ENCODE peak calls at places on chromosomes 4 and X, in four cellular contexts. F is stimulated activated CD8-positive, alpha-beta memory T cell treated with anti-CD3 and anti-CD28 coated beads, Interleukin-4, amount 100 ng/mL, for 4 hours; I is kidney epithelial cell; J is H7. O is an unnamed sample.

GRCh38 chr4:107044170-107044569 is 8.1 kb upstream of the DKK2 start:
- DNase-seq in F (no peak), J (no peak), I (no peak), O (no peak)

GRCh38 chrX:11143931-11144678 is 33.0 kb downstream of the HCCS start:
- DNase-seq in J (peak), F (no peak), I (peak), O (no peak)

GRCh38 chrX:819684-820083 is 189.1 kb downstream of the SHOX start:
- DNase-seq in I (no peak), J (no peak), F (no peak), O (no peak)

GRCh38 chr4:152185786-152186540 is 349.9 kb downstream of the FBXW7 start:
- DNase-seq in F (no peak), J (no peak), I (no peak), O (no peak)

GRCh38 chrX:153633607-153634180 is 13.3 kb upstream of the DUSP9 start:
- DNase-seq in F (no peak), I (no peak), J (peak), O (no peak)

GRCh38 chr4:14008494-14008893 is 381.0 kb upstream of the BOD1L1 start:
- DNase-seq in F (no peak), I (no peak), J (no peak), O (no peak)

GRCh38 chr4:8176547-8177399 is 18.2 kb upstream of the ABLIM2 start:
- DNase-seq in F (no peak), I (no peak), J (peak), O (no peak)

GRCh38 chrX:13235930-13236329 is 83.9 kb downstream of the ATXN3L start:
- DNase-seq in J (no peak), I (no peak), F (no peak), O (no peak)

GRCh38 chr4:22473268-22473667 is 42.6 kb downstream of the ADGRA3 start:
- DNase-seq in J (no peak), F (no peak), I (peak), O (no peak)

GRCh38 chr4:123785515-123785914 is 388.9 kb downstream of the SPRY1 start:
- DNase-seq in I (peak), J (peak), F (no peak), O (no peak)

GRCh38 chr4:54277691-54278090 is 48.6 kb downstream of the PDGFRA start:
- DNase-seq in J (no peak), F (no peak), I (peak), O (no peak)

GRCh38 chr4:80077639-80078038 is 4.6 kb upstream of the ANTXR2 start:
- DNase-seq in F (no peak), I (no peak), J (no peak), O (no peak)

GRCh38 chr4:150072906-150073714 is 5.1 kb upstream of the DCLK2 start:
- DNase-seq in I (no peak), J (no peak), F (no peak), O (no peak)

GRCh38 chr4:74682567-74683359 is 111.6 kb downstream of the BTC start:
- DNase-seq in J (no peak), I (peak), F (no peak), O (no peak)

GRCh38 chr4:122783301-122784215 is 43.1 kb upstream of the FGF2 start:
- DNase-seq in J (peak), I (peak), F (no peak), O (no peak)

GRCh38 chrX:130171446-130172126 is at the start of gene RAB33A:
- DNase-seq in F (no peak), J (peak), I (no peak), O (no peak)

GRCh38 chr4:141486375-141486997 is 149.9 kb upstream of the IL15 start:
- DNase-seq in F (no peak), J (no peak), I (no peak), O (no peak)

GRCh38 chr4:7727727-7728126 is 211.9 kb downstream of the AFAP1 start:
- DNase-seq in J (no peak), F (no peak), I (no peak), O (no peak)

GRCh38 chrX:151004085-151004484 is 20.9 kb downstream of the HMGB3 start:
- DNase-seq in I (no peak), F (no peak), J (peak), O (no peak)

GRCh38 chrX:23844502-23845138 is 61.6 kb downstream of the SAT1 start:
- DNase-seq in J (no peak), F (no peak), I (no peak), O (no peak)

GRCh38 chr4:142446965-142447474 is 399.1 kb downstream of the INPP4B start:
- DNase-seq in I (no peak), F (no peak), J (no peak), O (no peak)

GRCh38 chr4:100184787-100185186 is 5.5 kb downstream of the DDIT4L start:
- DNase-seq in F (no peak), J (no peak), I (no peak), O (no peak)

GRCh38 chrX:48910926-48911406 is 480 bp downstream of the SLC35A2 start:
- DNase-seq in J (no peak), F (no peak), I (no peak), O (no peak)

GRCh38 chrX:150833454-150834056 is 64.9 kb downstream of the CD99L2 start:
- DNase-seq in J (no peak), I (no peak), F (no peak), O (no peak)

GRCh38 chr4:53582194-53582593 is 9.1 kb downstream of the LNX1 start:
- DNase-seq in J (no peak), F (no peak), I (no peak), O (no peak)

GRCh38 chr4:140427104-140427918 is at the start of gene CLGN:
- DNase-seq in I (no peak), J (peak), F (peak), O (no peak)

GRCh38 chr4:176587920-176588319 is 204.8 kb downstream of the VEGFC start:
- DNase-seq in F (no peak), I (no peak), J (no peak), O (no peak)

GRCh38 chrX:135477576-135477975 is 42.9 kb upstream of the INTS6L start:
- DNase-seq in I (peak), F (no peak), J (peak), O (no peak)

GRCh38 chr4:97720869-97721432 is 422.3 kb downstream of the STPG2 start:
- DNase-seq in J (no peak), I (peak), F (no peak), O (no peak)